ENCODE peak calls at places on chromosomes 11 and 22, in ten cellular contexts. N is suprapubic skin, E is GM23248, G is psoas muscle, P is NT2/D1, X is right cardiac atrium, R is heart right ventricle, S is thoracic aorta, I is adrenal gland, B is cardiac muscle cell. F is an unnamed sample.

GRCh38 chr11:113994077-113994954 is 19.4 kb downstream of the HTR3A start:
- DNase-seq in N (no peak), E (peak; percentile 27), G (no peak), P (no peak), X (peak; percentile 58), R (peak; percentile 18), S (no peak), I (peak; percentile 17), B (peak; percentile 36), F (peak; percentile 11)

GRCh38 chr22:39290724-39291161 is 28.7 kb downstream of the RPL3 start:
- DNase-seq in N (no peak), E (peak; percentile 20), G (peak; percentile 91), P (no peak), X (peak; percentile 89), R (peak; percentile 84), S (no peak), I (peak; percentile 72), B (peak; percentile 38), F (peak; percentile 64)

GRCh38 chr22:22721681-22722309 is 77.4 kb downstream of the GGTLC2 start:
- DNase-seq in N (no peak), E (peak; percentile 87), G (no peak), P (no peak), X (no peak), R (no peak), S (no peak), I (no peak), B (no peak), F (no peak)

GRCh38 chr22:31680764-31681624 is 19.0 kb upstream of the PISD start:
- DNase-seq in N (no peak), E (peak; percentile 78), G (no peak), P (no peak), X (peak; percentile 55), R (no peak), S (no peak), I (peak; percentile 31), B (no peak), F (no peak)

GRCh38 chr11:30488304-30488998 is 97.7 kb downstream of the MPPED2 start:
- DNase-seq in N (no peak), E (no peak), G (no peak), P (no peak), X (peak; percentile 30), R (no peak), S (no peak), I (no peak), B (peak; percentile 36), F (peak; percentile 36)

GRCh38 chr11:22466809-22467208 is 128.6 kb downstream of the SLC17A6 start:
- DNase-seq in N (no peak), E (peak; percentile 98), G (peak; percentile 69), P (no peak), X (no peak), R (no peak), S (no peak), I (no peak), B (no peak), F (no peak)

GRCh38 chr11:61730222-61730994 is 22.0 kb upstream of the MYRF start:
- DNase-seq in N (no peak), E (no peak), G (no peak), P (no peak), X (peak; percentile 54), R (no peak), S (no peak), I (no peak), B (no peak), F (no peak)

GRCh38 chr11:73269353-73270088 is 2.6 kb upstream of the P2RY6 start:
- DNase-seq in N (peak; percentile 43), E (no peak), G (no peak), P (no peak), X (no peak), R (no peak), S (no peak), I (no peak), B (no peak), F (no peak)

GRCh38 chr11:66420671-66421476 is at the start of gene NPAS4:
- DNase-seq in N (no peak), E (no peak), G (no peak), P (no peak), X (no peak), R (no peak), S (no peak), I (no peak), B (peak; percentile 32), F (no peak)

GRCh38 chr11:66417000-66417399 is 3.8 kb upstream of the NPAS4 start:
- DNase-seq in N (no peak), E (no peak), G (no peak), P (no peak), X (no peak), R (no peak), S (no peak), I (no peak), B (no peak), F (no peak)

GRCh38 chr11:66419825-66420224 is 1.0 kb upstream of the NPAS4 start:
- DNase-seq in N (no peak), E (no peak), G (no peak), P (no peak), X (no peak), R (no peak), S (no peak), I (no peak), B (peak; percentile 77), F (no peak)

GRCh38 chr11:66418986-66419308 is 1.9 kb upstream of the NPAS4 start:
- DNase-seq in N (no peak), E (no peak), G (no peak), P (no peak), X (no peak), R (no peak), S (no peak), I (no peak), B (no peak), F (no peak)

DNA sequence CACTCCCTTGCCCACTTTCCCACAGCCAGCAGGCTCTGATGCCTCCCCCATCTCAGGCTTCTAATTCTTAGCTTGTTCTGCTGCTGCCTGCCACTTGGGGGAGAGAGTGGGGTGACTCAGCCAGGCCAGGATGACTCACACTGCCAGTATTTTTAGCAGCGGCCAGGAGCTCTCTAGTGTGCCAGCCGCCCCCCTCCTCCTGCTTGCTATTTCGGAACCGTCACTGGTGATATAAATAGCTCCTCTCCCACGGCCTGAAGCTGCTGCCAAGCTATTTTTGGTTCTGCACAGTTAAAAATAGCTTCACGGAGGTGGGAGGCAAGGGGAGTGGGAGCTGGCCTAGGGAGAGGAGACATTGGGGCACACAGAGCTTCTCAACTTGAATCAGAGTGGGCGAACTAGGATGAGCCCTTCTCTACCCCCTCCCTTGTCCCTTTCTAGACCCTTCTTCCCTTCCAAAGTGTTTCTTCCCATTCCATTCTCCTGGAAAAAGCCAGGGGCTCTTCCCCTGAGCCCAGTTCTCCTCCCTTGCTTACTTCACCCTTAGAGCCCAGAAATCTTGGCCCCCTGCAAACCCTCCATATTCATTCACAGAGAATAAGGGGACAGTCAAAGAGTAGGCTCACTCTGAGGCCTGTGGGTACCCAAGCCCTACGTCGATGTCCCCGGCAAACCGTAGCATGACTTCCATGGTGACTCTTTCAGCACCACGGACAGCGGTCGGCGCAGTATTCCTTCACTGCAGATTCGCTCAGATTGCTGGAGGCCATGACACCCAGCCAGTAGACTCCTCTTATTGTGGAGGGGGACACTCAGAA is 2.5 kb upstream of the NPAS4 start:
- DNase-seq in N (no peak), E (peak; percentile 99), G (peak; percentile 93), P (peak; percentile 81), X (peak; percentile 86), R (peak; percentile 85), S (peak; percentile 74), I (peak; percentile 94), B (peak; percentile 98), F (peak; percentile 46)
- H3K27me3 ChIP-seq in N (peaks cover 52% of the 10 kb centered on the region), E (peaks cover 5% of the 10 kb centered on the region), G (no peaks in the 10 kb centered on the region), P (peaks cover 32% of the 10 kb centered on the region), X (no peaks in the 10 kb centered on the region), R (peaks cover 15% of the 10 kb centered on the region), S (no peaks in the 10 kb centered on the region), I (no peaks in the 10 kb centered on the region), B (peaks cover 23% of the 10 kb centered on the region), F (peaks cover 22% of the 10 kb centered on the region)

GRCh38 chr22:20926243-20926642 is 9.0 kb downstream of the CRKL start:
- DNase-seq in N (no peak), E (no peak), G (no peak), P (no peak), X (no peak), R (no peak), S (no peak), I (no peak), B (no peak), F (no peak)
- H3K4me1 ChIP-seq in N (peaks cover 44% of the 10 kb centered on the region), E (peaks cover 12% of the 10 kb centered on the region), G (peaks cover 27% of the 10 kb centered on the region), P (peaks cover 7% of the 10 kb centered on the region), X (peaks cover 15% of the 10 kb centered on the region), R (peaks cover 12% of the 10 kb centered on the region), S (peaks cover 23% of the 10 kb centered on the region), I (peaks cover 41% of the 10 kb centered on the region), B (peaks cover 16% of the 10 kb centered on the region), F (no peaks in the 10 kb centered on the region)

DNA sequence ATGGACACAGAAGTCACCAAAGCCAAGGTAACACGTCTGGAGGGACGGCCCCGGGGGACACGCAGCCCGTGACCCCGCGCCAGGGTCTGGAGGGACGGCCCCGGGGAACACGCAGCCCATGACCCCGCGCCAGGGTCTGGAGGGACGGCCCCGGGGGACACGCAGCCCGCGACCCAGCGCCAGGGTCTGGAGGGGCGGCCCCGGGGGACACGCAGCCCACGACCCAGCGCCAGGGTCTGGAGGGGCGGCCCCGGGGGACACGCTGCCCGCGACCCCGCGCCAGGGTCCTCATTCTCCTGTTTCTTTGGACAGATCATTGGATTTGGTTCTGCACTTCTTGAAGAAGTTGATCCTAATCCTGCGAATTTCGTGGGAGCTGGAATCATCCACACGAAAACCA is 27.1 kb downstream of the MUC6 start:
- DNase-seq in N (no peak), E (no peak), G (no peak), P (no peak), X (peak; percentile 33), R (no peak), S (no peak), I (no peak), B (no peak), F (no peak)
- H3K27me3 ChIP-seq in N (no peaks in the 10 kb centered on the region), E (no peaks in the 10 kb centered on the region), G (no peaks in the 10 kb centered on the region), P (no peaks in the 10 kb centered on the region), X (no peaks in the 10 kb centered on the region), R (no peaks in the 10 kb centered on the region), S (no peaks in the 10 kb centered on the region), I (no peaks in the 10 kb centered on the region), B (no peaks in the 10 kb centered on the region), F (no peaks in the 10 kb centered on the region)

GRCh38 chr11:67312187-67313021 is 9.1 kb downstream of the SSH3 start:
- DNase-seq in N (peak; percentile 82), E (no peak), G (no peak), P (no peak), X (no peak), R (no peak), S (no peak), I (no peak), B (no peak), F (no peak)

GRCh38 chr11:67314218-67314617 is 10.9 kb downstream of the SSH3 start:
- DNase-seq in N (peak; percentile 38), E (no peak), G (no peak), P (no peak), X (no peak), R (no peak), S (no peak), I (no peak), B (no peak), F (no peak)

GRCh38 chr11:67311556-67312082 is 8.3 kb downstream of the SSH3 start:
- DNase-seq in N (peak; percentile 76), E (no peak), G (no peak), P (no peak), X (no peak), R (no peak), S (no peak), I (no peak), B (no peak), F (no peak)

GRCh38 chr11:67315325-67315909 is 12.1 kb downstream of the SSH3 start:
- DNase-seq in N (peak; percentile 47), E (no peak), G (no peak), P (no peak), X (no peak), R (no peak), S (no peak), I (no peak), B (no peak), F (no peak)

DNA sequence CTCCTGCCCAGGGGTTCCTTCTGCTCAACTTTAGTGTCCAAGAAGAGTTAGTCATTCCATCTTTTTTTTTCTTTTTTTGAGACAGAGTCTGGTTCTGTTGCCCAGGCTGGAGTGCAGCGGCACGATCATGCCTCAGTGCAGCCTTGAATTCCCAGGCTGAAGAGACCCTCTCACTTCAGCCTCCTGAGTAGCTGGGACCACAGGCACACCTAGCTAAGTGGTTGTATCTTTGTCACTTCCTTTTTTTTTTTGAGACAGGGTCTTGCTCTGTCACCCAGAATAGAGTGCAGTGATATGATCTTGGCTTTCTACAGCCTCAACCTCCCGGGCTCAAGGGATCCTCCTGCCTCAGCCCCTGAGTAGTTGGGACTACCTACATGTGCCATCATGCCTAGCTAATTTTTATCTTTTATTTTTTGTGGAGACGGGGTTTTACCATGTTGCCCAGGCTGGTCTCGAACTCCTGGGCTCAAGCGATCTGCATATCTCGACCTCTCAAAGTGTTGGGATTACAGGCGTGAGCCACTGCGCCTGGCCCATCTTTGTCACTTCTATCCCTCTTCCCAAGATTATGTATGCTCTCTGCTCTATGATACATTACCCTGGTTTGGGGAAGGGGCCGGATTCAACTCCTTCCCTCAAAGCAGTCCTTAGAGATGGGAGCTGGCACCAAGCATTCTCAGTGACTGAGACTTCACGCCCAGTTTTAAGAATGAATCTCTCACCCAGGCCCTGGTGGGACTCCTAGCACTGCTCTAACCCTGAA is 10.0 kb downstream of the SSH3 start:
- DNase-seq in N (peak; percentile 34), E (no peak), G (no peak), P (no peak), X (no peak), R (no peak), S (no peak), I (no peak), B (no peak), F (no peak)
- H3K4me1 ChIP-seq in N (peaks cover 73% of the 10 kb centered on the region), E (peaks cover 2% of the 10 kb centered on the region), G (peaks cover under 1% of the 10 kb centered on the region), P (peaks cover 15% of the 10 kb centered on the region), X (no peaks in the 10 kb centered on the region), R (peaks cover 5% of the 10 kb centered on the region), S (peaks cover 10% of the 10 kb centered on the region), I (peaks cover 5% of the 10 kb centered on the region), B (peaks cover under 1% of the 10 kb centered on the region), F (peaks cover 2% of the 10 kb centered on the region)